ENCODE peak calls at places on chromosomes 6 and 20, in eight cellular contexts. A is cardiac muscle cell, B is MM.1S, M is activated gamma-delta T cell, G is mesenchymal stem cell, R is cerebellar nuclear complex, Z is omental fat pad, N is esophagus muscularis mucosa. T is an unnamed sample.

GRCh38 chr6:74187811-74188210 is 491.8 kb downstream of the CD109 start:
- DNase-seq in A (no peak), B (no peak), M (no peak), G (no peak), R (no peak), Z (no peak), N (no peak), T (no peak)

GRCh38 chr20:1187605-1188171 is 2.9 kb upstream of the TMEM74B start:
- DNase-seq in A (no peak), B (no peak), M (no peak), G (peak), R (no peak), Z (no peak), N (no peak), T (no peak)

GRCh38 chr6:10676403-10676802 is 18.0 kb downstream of the C6orf52 start:
- DNase-seq in A (no peak), B (no peak), M (no peak), G (no peak), R (no peak), Z (no peak), N (no peak), T (no peak)

GRCh38 chr20:8718214-8718613 is 350.7 kb upstream of the PLCB4 start:
- DNase-seq in A (no peak), B (no peak), M (no peak), G (no peak), R (no peak), Z (no peak), N (no peak), T (peak)

GRCh38 chr6:53066059-53066406 is 829 bp downstream of the FBXO9 start:
- DNase-seq in A (no peak), B (no peak), M (peak), G (peak), R (no peak), Z (no peak), N (no peak), T (peak)

GRCh38 chr20:44170796-44171410 is 16.1 kb downstream of the JPH2 start:
- DNase-seq in A (no peak), B (no peak), M (no peak), G (no peak), R (no peak), Z (no peak), N (no peak), T (peak)

GRCh38 chr6:116287668-116288282 is 8.0 kb upstream of the TSPYL1 start:
- DNase-seq in A (peak), B (peak), M (no peak), G (peak), R (no peak), Z (no peak), N (no peak), T (peak)

GRCh38 chr6:149628865-149629544 is 19.5 kb downstream of the KATNA1 start:
- DNase-seq in A (no peak), B (no peak), M (no peak), G (no peak), R (no peak), Z (no peak), N (no peak), T (no peak)

GRCh38 chr20:34874094-34874654 is 1.5 kb upstream of the GGT7 start:
- DNase-seq in A (peak), B (peak), M (no peak), G (peak), R (peak), Z (peak), N (peak), T (peak)

GRCh38 chr6:43724914-43725642 is 37.5 kb upstream of the MRPS18A start:
- DNase-seq in A (no peak), B (no peak), M (peak), G (peak), R (no peak), Z (peak), N (peak), T (peak)

GRCh38 chr6:100881707-100882040 is 545 bp upstream of the ASCC3 start:
- DNase-seq in A (peak), B (peak), M (no peak), G (peak), R (peak), Z (no peak), N (no peak), T (no peak)

GRCh38 chr20:16672299-16672698 is 57.5 kb upstream of the SNRPB2 start:
- DNase-seq in A (no peak), B (no peak), M (no peak), G (no peak), R (no peak), Z (no peak), N (no peak), T (no peak)

T was measured in A673.